ENCODE peak calls at places on chromosomes 7 and 10, in six cellular contexts. W is right cardiac atrium; P is NCI-H1105 treated with DMSO at 0.1 percent for 48 hours; V is posterior cingulate gyrus; B is lung; M is stimulated activated naive B cell treated with anti-CD40 and anti-IgM and Interleukin-4, amounts not matched to agents 10 μg/mL and 1 μg/mL and 100 μg/mL, for 72 hours. Q is an unnamed sample.

GRCh38 chr10:68562666-68563522 is 2.8 kb downstream of the TET1 start:
- DNase-seq in P (peak), M (no peak), B (no peak), V (no peak), W (no peak), Q (no peak)

GRCh38 chr7:65233409-65234034 is 140.1 kb upstream of the ZNF92 start:
- DNase-seq in W (no peak), V (no peak), B (no peak), M (no peak), P (no peak), Q (no peak)

GRCh38 chr10:283140-283479 is 147.9 kb downstream of the ZMYND11 start:
- DNase-seq in P (no peak), M (no peak), B (no peak), V (no peak), W (no peak), Q (no peak)

GRCh38 chr7:85770332-85770731 is 583.5 kb upstream of the SEMA3D start:
- DNase-seq in V (no peak), W (no peak), P (no peak), M (no peak), B (no peak), Q (no peak)

GRCh38 chr10:102599565-102600327 is 44.5 kb upstream of the TRIM8 start:
- DNase-seq in M (no peak), P (no peak), V (no peak), W (peak), B (no peak), Q (no peak)

GRCh38 chr10:26460736-26461135 is 22.6 kb downstream of the APBB1IP start:
- DNase-seq in W (no peak), P (no peak), B (no peak), V (no peak), M (no peak), Q (no peak)

GRCh38 chr7:12862146-12862545 is 174.7 kb downstream of the ARL4A start:
- DNase-seq in V (no peak), P (no peak), M (no peak), B (no peak), W (no peak), Q (no peak)

GRCh38 chr7:123681561-123681960 is 25.9 kb downstream of the LMOD2 start:
- DNase-seq in V (no peak), W (no peak), P (no peak), M (no peak), B (no peak), Q (peak)

GRCh38 chr7:139495726-139496125 is 12.3 kb upstream of the KLRG2 start:
- DNase-seq in W (no peak), B (no peak), M (no peak), P (no peak), V (no peak), Q (no peak)

GRCh38 chr10:97721871-97722780 is 8.6 kb downstream of the MARVELD1 start:
- DNase-seq in B (no peak), W (no peak), V (no peak), M (no peak), P (no peak), Q (no peak)

GRCh38 chr10:86956841-86957448 is 470 bp downstream of the MMRN2 start:
- DNase-seq in W (no peak), V (no peak), M (no peak), P (no peak), B (no peak), Q (peak)

GRCh38 chr10:42926831-42927230 is 144.2 kb downstream of the BMS1 start:
- DNase-seq in P (no peak), W (no peak), M (no peak), B (no peak), V (no peak), Q (no peak)

GRCh38 chr10:118970770-118971169 is 58.7 kb upstream of the NANOS1 start:
- DNase-seq in B (no peak), V (no peak), P (peak), M (no peak), W (no peak), Q (no peak)

GRCh38 chr10:31017534-31018361 is 13.9 kb downstream of the ZNF438 start:
- DNase-seq in V (no peak), B (no peak), M (no peak), P (no peak), W (no peak), Q (no peak)

GRCh38 chr10:44185315-44185666 is 199.6 kb downstream of the CXCL12 start:
- DNase-seq in W (no peak), B (no peak), M (no peak), V (no peak), P (no peak), Q (no peak)

GRCh38 chr7:2566890-2567662 is 8.3 kb downstream of the IQCE start:
- DNase-seq in M (no peak), P (no peak), B (no peak), V (no peak), W (no peak), Q (peak)

GRCh38 chr7:106595922-106596321 is 65.0 kb downstream of the CCDC71L start:
- DNase-seq in W (no peak), P (no peak), V (no peak), B (no peak), M (no peak), Q (no peak)

GRCh38 chr7:150481207-150481920 is 30.9 kb downstream of the GIMAP8 start:
- DNase-seq in P (no peak), W (no peak), M (no peak), V (no peak), B (no peak), Q (no peak)

GRCh38 chr7:151992375-151992774 is 33.1 kb upstream of the GALNT11 start:
- DNase-seq in W (peak), P (no peak), B (peak), V (no peak), M (peak), Q (peak)

GRCh38 chr7:132249591-132249971 is 326.7 kb downstream of the PLXNA4 start:
- DNase-seq in P (no peak), V (no peak), W (peak), B (no peak), M (no peak), Q (no peak)

GRCh38 chr7:1022356-1022755 is 22.0 kb upstream of the GPR146 start:
- DNase-seq in W (no peak), M (no peak), B (no peak), V (no peak), P (no peak), Q (no peak)

GRCh38 chr10:114388275-114388674 is 16.0 kb downstream of the AFAP1L2 start:
- DNase-seq in P (no peak), W (no peak), B (no peak), M (peak), V (no peak), Q (no peak)

GRCh38 chr10:3139135-3139910 is 33.3 kb downstream of the PITRM1 start:
- DNase-seq in V (no peak), M (no peak), P (no peak), W (no peak), B (no peak), Q (no peak)

GRCh38 chr10:122374246-122374858 is at the start of gene PLEKHA1:
- DNase-seq in B (peak), V (peak), P (peak), M (peak), W (peak), Q (peak)